ENCODE peak calls at places on chromosomes 12 and 14, in five cellular contexts. U is H1, Z is endothelial cell of umbilical vein, V is gastrocnemius medialis, H is ovary. D is an unnamed sample.
A peak's percentile ranks its signal among the peaks of the same experiment; 100 is the strongest.

GRCh38 chr14:77988096-77988870 is 181.9 kb upstream of the NRXN3 start:
- DNase-seq in H (no peak), U (no peak), V (no peak), Z (no peak), D (no peak)

GRCh38 chr12:75455839-75456238 is 24.7 kb upstream of the GLIPR1 start:
- DNase-seq in V (no peak), Z (no peak), H (no peak), U (no peak), D (no peak)

GRCh38 chr14:68981539-68981976 is 2.5 kb upstream of the ACTN1 start:
- DNase-seq in U (no peak), V (no peak), Z (peak; percentile 81), H (no peak), D (no peak)

GRCh38 chr12:52903855-52904508 is 894 bp downstream of the KRT8 start:
- DNase-seq in V (no peak), H (peak; percentile 57), U (no peak), Z (peak; percentile 68), D (no peak)

GRCh38 chr12:112243255-112243965 is 118.0 kb downstream of the TRAFD1 start:
- DNase-seq in H (no peak), U (no peak), Z (no peak), V (no peak), D (no peak)

GRCh38 chr12:45122776-45123380 is 72.0 kb upstream of the DBX2 start:
- DNase-seq in Z (peak; percentile 13), V (no peak), H (no peak), U (no peak), D (no peak)

GRCh38 chr14:23094666-23095195 is at the start of gene ACIN1:
- DNase-seq in V (peak; percentile 35), U (no peak), Z (peak; percentile 94), H (no peak), D (peak; percentile 76)

GRCh38 chr12:108879615-108880254 is at the start of gene DAO:
- DNase-seq in V (no peak), Z (no peak), U (no peak), H (no peak), D (no peak)

GRCh38 chr12:113184098-113184899 is 979 bp downstream of the DDX54 start:
- DNase-seq in V (no peak), H (no peak), Z (no peak), U (no peak), D (no peak)

GRCh38 chr14:105193916-105194782 is 13.0 kb upstream of the NUDT14 start:
- DNase-seq in V (no peak), Z (peak; percentile 57), H (no peak), U (no peak), D (no peak)

GRCh38 chr14:34629657-34630529 is at the start of gene SNX6:
- DNase-seq in Z (peak; percentile 77), V (peak; percentile 66), U (peak; percentile 5), H (peak; percentile 79), D (peak; percentile 96)

GRCh38 chr12:111056618-111057521 is 136.5 kb upstream of the MYL2 start:
- DNase-seq in Z (no peak), H (no peak), U (no peak), V (no peak), D (no peak)

GRCh38 chr12:45789025-45789424 is 59.5 kb downstream of the ARID2 start:
- DNase-seq in H (no peak), U (no peak), Z (no peak), V (no peak), D (no peak)

GRCh38 chr12:92721130-92721529 is 18.3 kb downstream of the PLEKHG7 start:
- DNase-seq in Z (no peak), V (no peak), U (no peak), H (no peak), D (no peak)

DNA sequence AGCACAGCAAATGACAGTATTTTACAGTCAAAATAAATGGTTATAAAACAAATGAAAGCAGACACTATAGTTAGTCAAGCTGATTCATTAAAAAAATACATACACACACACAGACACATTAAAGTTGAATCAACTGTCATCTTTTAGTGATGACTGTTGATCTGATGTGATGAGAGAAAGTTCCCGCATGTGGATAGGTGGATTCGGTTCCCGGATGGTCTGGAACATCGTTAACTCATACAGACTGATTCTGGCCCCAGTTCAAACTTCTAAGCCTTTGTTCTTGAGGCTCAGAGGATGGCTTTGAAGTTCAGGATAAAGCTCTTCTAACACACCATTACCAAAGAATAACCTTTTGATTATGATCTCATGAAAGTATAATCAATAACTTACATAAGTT is 27.5 kb downstream of the WIF1 start:
- DNase-seq in V (no peak), U (no peak), Z (no peak), H (no peak), D (no peak)
- TF ChIP-seq POLR2A in V (no peak), U (no peak), Z (no peak), H (no peak), D (no peak)

DNA sequence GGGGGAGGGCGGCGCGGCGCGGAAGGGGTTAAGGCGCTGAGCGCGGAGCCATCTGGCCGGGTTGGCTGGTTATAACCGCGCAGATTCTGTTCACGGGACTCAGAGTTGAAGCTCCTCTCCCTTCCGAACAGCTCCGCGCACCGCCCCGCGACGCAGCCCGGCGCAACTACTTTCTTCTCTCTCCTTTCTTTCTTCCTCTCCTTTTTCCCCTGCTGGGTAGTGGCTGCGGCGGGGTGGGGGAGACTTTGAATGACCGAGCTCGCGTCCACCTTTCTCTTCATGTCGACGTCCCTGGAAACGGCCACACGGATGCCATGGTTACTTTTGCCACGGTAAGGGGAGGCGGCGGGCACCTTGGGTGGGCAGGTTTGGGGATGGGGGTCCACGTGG is at the start of gene NTF3:
- DNase-seq in U (no peak), V (peak; percentile 31), Z (no peak), H (peak; percentile 41), D (no peak)
- TF ChIP-seq POLR2A in U (no peak), V (peak; percentile 29), Z (no peak), H (peak; percentile 29), D (no peak)

DNA sequence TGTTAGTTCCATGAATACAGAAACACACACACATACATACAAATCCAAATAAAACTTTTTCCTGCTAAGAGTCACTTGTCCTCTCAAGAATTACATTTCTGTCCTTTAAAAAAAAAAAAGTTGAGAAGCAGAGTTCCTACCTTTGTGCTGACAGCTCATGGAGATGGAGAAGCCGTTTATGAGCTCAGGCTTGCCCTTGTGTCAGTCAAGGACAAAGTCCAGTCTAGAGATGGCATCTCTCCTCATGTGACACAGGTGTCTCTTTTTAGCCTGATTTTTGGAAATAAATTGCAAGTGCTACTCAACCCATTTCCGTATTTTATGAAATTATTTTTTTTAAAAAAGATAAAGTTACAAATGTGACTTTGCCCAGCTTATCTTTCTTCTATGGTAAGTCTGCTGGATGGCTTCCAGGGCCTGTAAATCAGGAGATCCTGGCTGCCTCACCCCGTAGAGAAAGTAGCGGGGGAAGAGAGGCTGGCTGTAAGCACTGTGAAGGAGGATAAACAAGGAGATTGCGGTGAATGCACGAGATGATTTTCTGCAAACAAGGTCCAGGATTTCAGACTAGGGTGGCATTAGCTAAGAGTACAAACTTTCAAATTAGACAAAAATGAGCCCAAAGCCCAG is 169.7 kb downstream of the MYRFL start:
- DNase-seq in U (no peak), Z (peak; percentile 25), V (no peak), H (no peak), D (no peak)
- TF ChIP-seq POLR2A in U (no peak), Z (no peak), V (no peak), H (no peak), D (no peak)

GRCh38 chr12:26126340-26127284 is 1.8 kb upstream of the BHLHE41 start:
- DNase-seq in U (no peak), Z (peak; percentile 64), H (peak; percentile 82), V (peak; percentile 89), D (peak; percentile 75)
- TF ChIP-seq POLR2A in U (no peak), Z (no peak), H (peak; percentile 13), V (peak; percentile 56), D (no peak)

GRCh38 chr12:124565071-124565491 is 2.3 kb downstream of the NCOR2 start:
- DNase-seq in U (no peak), Z (no peak), V (no peak), H (no peak), D (no peak)

GRCh38 chr12:124565656-124566180 is 1.7 kb downstream of the NCOR2 start:
- DNase-seq in U (no peak), H (no peak), V (no peak), Z (no peak), D (no peak)

GRCh38 chr12:124567035-124567672 is at the start of gene NCOR2:
- DNase-seq in V (no peak), Z (no peak), U (no peak), H (peak; percentile 57), D (no peak)

GRCh38 chr12:124567673-124568373 is 411 bp upstream of the NCOR2 start:
- DNase-seq in Z (peak; percentile 70), H (peak; percentile 96), U (no peak), V (peak; percentile 81), D (peak; percentile 98)

DNA sequence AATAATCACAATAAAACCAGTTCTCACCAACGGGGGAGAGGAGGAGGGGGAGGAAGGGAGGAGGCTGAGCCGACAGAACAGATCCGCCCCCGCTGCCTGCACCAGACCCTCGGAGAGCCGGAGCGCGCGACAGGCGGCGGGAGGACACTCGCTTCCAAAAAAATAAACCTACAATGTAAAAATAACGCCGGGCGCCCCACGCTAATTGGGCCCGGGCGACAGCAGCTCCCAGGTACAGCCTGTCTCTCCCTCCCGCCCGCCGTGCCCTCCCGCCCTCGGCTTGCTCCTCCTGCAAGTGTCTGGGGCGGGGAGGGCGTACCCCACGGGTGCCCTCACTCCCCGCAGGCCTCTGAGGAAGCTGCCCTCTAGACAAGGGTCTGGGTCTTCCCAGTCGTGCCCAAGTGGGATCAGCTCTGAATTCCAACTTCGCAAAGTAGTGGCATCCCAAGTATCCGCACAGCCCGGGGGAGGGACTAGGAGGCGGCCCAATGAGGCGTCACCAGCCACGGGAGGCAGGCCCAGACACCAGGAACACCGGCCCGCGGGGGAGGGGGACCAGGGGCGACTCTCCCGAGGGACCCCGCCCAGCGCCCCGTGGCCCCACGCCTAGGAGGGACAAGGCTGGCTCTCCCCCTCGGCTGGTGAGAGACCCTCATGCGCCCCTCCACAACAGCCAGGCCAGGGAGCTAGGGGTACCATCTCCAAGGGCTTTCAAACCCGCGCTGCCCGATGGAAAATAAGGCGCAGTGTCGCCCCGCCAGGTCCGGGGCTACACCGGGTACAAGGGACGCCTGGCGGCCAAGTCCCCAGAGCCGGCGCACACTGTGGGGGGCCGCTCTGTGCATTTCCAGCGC is 1.0 kb downstream of the NCOR2 start:
- DNase-seq in V (peak; percentile 80), H (peak; percentile 90), U (no peak), Z (peak; percentile 76), D (peak; percentile 91)
- TF ChIP-seq POLR2A in V (peak; percentile 76), H (peak; percentile 45), U (peak; percentile 28), Z (no peak), D (no peak)